ENCODE peak calls at places on chromosomes 13 and 19, in nine cellular contexts. A is kidney tubule cell; I is fibroblast of the aortic adventitia; T is AG20443; U is endothelial cell; M is stimulated activated CD4-positive, alpha-beta T cell treated with anti-CD3 and anti-CD28 coated beads, Interleukin-4, amount 100 ng/mL, for 24 hours; O is PC-3; P is psoas muscle; S is HEK293T. E is an unnamed sample.

GRCh38 chr13:99285432-99286182 is 21.6 kb downstream of the GPR183 start:
- DNase-seq in U (no peak), I (no peak), S (no peak), A (no peak), O (no peak), T (no peak), P (no peak), M (no peak), E (no peak)

GRCh38 chr19:24048261-24048660 is 38.7 kb upstream of the ZNF254 start:
- DNase-seq in I (no peak), T (no peak), S (no peak), P (no peak), A (no peak), O (no peak), M (no peak), U (no peak), E (no peak)

GRCh38 chr13:103002279-103002678 is 63.9 kb downstream of the SLC10A2 start:
- DNase-seq in I (no peak), P (no peak), S (no peak), U (no peak), T (no peak), A (no peak), O (no peak), M (no peak), E (no peak)

GRCh38 chr13:29362849-29363604 is 232.5 kb downstream of the SLC7A1 start:
- DNase-seq in M (peak), A (peak), P (no peak), S (peak), U (peak), T (peak), O (peak), I (peak), E (no peak)

GRCh38 chr19:53991224-53992113 is at the start of gene CACNG6:
- DNase-seq in A (no peak), I (peak), M (no peak), P (peak), S (peak), U (peak), T (peak), O (peak), E (no peak)

GRCh38 chr13:105783261-105783660 is 752.2 kb downstream of the EFNB2 start:
- DNase-seq in P (no peak), M (no peak), S (no peak), A (peak), U (no peak), O (no peak), I (no peak), T (no peak), E (no peak)

GRCh38 chr19:17184381-17184841 is 30.7 kb upstream of the USE1 start:
- DNase-seq in O (no peak), M (peak), I (no peak), P (no peak), S (no peak), A (no peak), T (no peak), U (no peak), E (no peak)

GRCh38 chr19:35138305-35138799 is 272 bp upstream of the FXYD1 start:
- DNase-seq in U (no peak), O (no peak), T (no peak), P (peak), M (no peak), S (no peak), A (no peak), I (peak), E (peak)

GRCh38 chr13:48949566-48950506 is 25.9 kb upstream of the FNDC3A start:
- DNase-seq in U (no peak), O (no peak), I (peak), T (no peak), P (no peak), S (no peak), M (no peak), A (no peak), E (no peak)

GRCh38 chr19:52331757-52332156 is 4.3 kb upstream of the ZNF610 start:
- DNase-seq in T (no peak), U (no peak), I (peak), P (no peak), S (no peak), O (no peak), A (no peak), M (no peak), E (no peak)

GRCh38 chr19:18109363-18109730 is 11.8 kb downstream of the MAST3 start:
- DNase-seq in M (no peak), A (no peak), P (no peak), O (no peak), S (no peak), U (no peak), I (no peak), T (no peak), E (no peak)

GRCh38 chr13:23724196-23724970 is 154.2 kb downstream of the TNFRSF19 start:
- DNase-seq in I (peak), P (no peak), A (peak), O (peak), S (no peak), M (no peak), T (no peak), U (no peak), E (no peak)

GRCh38 chr19:54517483-54517882 is 14.9 kb downstream of the LAIR2 start:
- DNase-seq in U (peak), M (peak), A (peak), O (peak), S (peak), P (peak), I (peak), T (peak), E (no peak)

GRCh38 chr13:98829541-98829940 is 77.1 kb upstream of the SLC15A1 start:
- DNase-seq in M (no peak), P (no peak), I (no peak), T (no peak), A (no peak), S (no peak), O (no peak), U (no peak), E (no peak)

GRCh38 chr19:39341122-39341719 is 1.0 kb upstream of the SAMD4B start:
- DNase-seq in M (peak), O (peak), T (peak), I (no peak), U (peak), P (no peak), S (peak), A (no peak), E (peak)

GRCh38 chr13:97535619-97536018 is 101.7 kb downstream of the RAP2A start:
- DNase-seq in T (peak), S (no peak), O (peak), I (peak), U (no peak), M (no peak), A (peak), P (no peak), E (no peak)

GRCh38 chr19:52570005-52570861 is at the start of gene ZNF701:
- DNase-seq in M (peak), P (peak), I (peak), S (peak), T (peak), U (peak), O (peak), A (peak), E (peak)

E was measured in sigmoid colon.